ENCODE peak calls at places on chromosomes 16 and 17, in four cellular contexts. O is stomach, Q is left ventricle myocardium inferior, P is ascending aorta. S is an unnamed sample.

GRCh38 chr17:39139137-39139516 is 12.3 kb downstream of the PLXDC1 start:
- DNase-seq in O (no peak), Q (no peak), P (no peak), S (no peak)

GRCh38 chr17:56593073-56593740 is at the start of gene NOG:
- DNase-seq in O (no peak), Q (peak; percentile 31), P (no peak), S (peak; percentile 42)

GRCh38 chr17:80142929-80143328 is 4.0 kb downstream of the EIF4A3 start:
- DNase-seq in O (no peak), Q (no peak), P (peak; percentile 30), S (no peak)

GRCh38 chr17:53626286-53626685 is 196.4 kb upstream of the KIF2B start:
- DNase-seq in O (no peak), Q (no peak), P (no peak), S (no peak)

GRCh38 chr17:48997103-48997826 is at the start of gene IGF2BP1:
- DNase-seq in O (no peak), Q (no peak), P (no peak), S (no peak)

GRCh38 chr16:81495321-81496234 is 51.0 kb downstream of the CMIP start:
- DNase-seq in O (peak; percentile 48), Q (peak; percentile 66), P (no peak), S (peak; percentile 65)

GRCh38 chr17:20968913-20969616 is 73.7 kb downstream of the USP22 start:
- DNase-seq in O (no peak), Q (no peak), P (no peak), S (no peak)

GRCh38 chr17:42779304-42779941 is 987 bp upstream of the WNK4 start:
- DNase-seq in O (no peak), Q (no peak), P (no peak), S (peak; percentile 55)

GRCh38 chr17:851986-852385 is 69.8 kb downstream of the MRM3 start:
- DNase-seq in O (no peak), Q (no peak), P (no peak), S (no peak)

GRCh38 chr17:38605230-38605851 is 411 bp downstream of the SRCIN1 start:
- DNase-seq in O (no peak), Q (no peak), P (no peak), S (no peak)

GRCh38 chr16:4891097-4891885 is 44.0 kb downstream of the UBN1 start:
- DNase-seq in O (no peak), Q (no peak), P (no peak), S (no peak)

GRCh38 chr16:62149646-62150045 is 113.4 kb upstream of the CDH8 start:
- DNase-seq in O (no peak), Q (no peak), P (no peak), S (no peak)

GRCh38 chr17:80712610-80713009 is 168.0 kb downstream of the RPTOR start:
- DNase-seq in O (no peak), Q (no peak), P (no peak), S (no peak)

GRCh38 chr16:67206838-67207115 is 7.8 kb downstream of the ELMO3 start:
- DNase-seq in O (no peak), Q (no peak), P (no peak), S (no peak)

GRCh38 chr16:72270531-72270930 is 98.6 kb upstream of the PMFBP1 start:
- DNase-seq in O (no peak), Q (no peak), P (no peak), S (peak; percentile 57)

GRCh38 chr17:47902039-47902744 is 6.2 kb downstream of the SP2 start:
- DNase-seq in O (no peak), Q (no peak), P (no peak), S (no peak)

GRCh38 chr16:28981517-28981916 is 3.3 kb upstream of the LAT start:
- DNase-seq in O (no peak), Q (no peak), P (no peak), S (peak; percentile 52)

GRCh38 chr16:2482181-2483107 is 7.5 kb downstream of the TBC1D24 start:
- DNase-seq in O (no peak), Q (peak; percentile 60), P (no peak), S (no peak)

GRCh38 chr16:8854298-8854948 is 14.4 kb downstream of the CARHSP1 start:
- DNase-seq in O (no peak), Q (no peak), P (no peak), S (peak; percentile 16)

GRCh38 chr16:55222436-55222835 is 101.6 kb upstream of the IRX6 start:
- DNase-seq in O (no peak), Q (no peak), P (no peak), S (no peak)

GRCh38 chr16:24683847-24684493 is 45.5 kb upstream of the TNRC6A start:
- DNase-seq in O (no peak), Q (no peak), P (no peak), S (no peak)

GRCh38 chr17:39769974-39770587 is 32.3 kb downstream of the GRB7 start:
- DNase-seq in O (no peak), Q (no peak), P (no peak), S (no peak)

GRCh38 chr16:17354121-17354750 is 116.5 kb downstream of the XYLT1 start:
- DNase-seq in O (no peak), Q (no peak), P (no peak), S (no peak)

GRCh38 chr17:36933174-36934143 is 3.8 kb upstream of the LHX1 start:
- DNase-seq in O (no peak), Q (no peak), P (no peak), S (peak; percentile 45)

GRCh38 chr16:47574091-47575054 is 113.2 kb downstream of the PHKB start:
- DNase-seq in O (no peak), Q (no peak), P (no peak), S (no peak)

GRCh38 chr17:49515196-49515770 is 20.2 kb downstream of the NGFR start:
- DNase-seq in O (peak; percentile 86), Q (peak; percentile 92), P (peak; percentile 94), S (peak; percentile 55)

GRCh38 chr16:84498859-84499620 is 5.4 kb downstream of the MEAK7 start:
- DNase-seq in O (no peak), Q (no peak), P (no peak), S (no peak)

GRCh38 chr17:81392909-81393654 is 2.2 kb upstream of the BAHCC1 start:
- DNase-seq in O (no peak), Q (peak; percentile 48), P (no peak), S (no peak)

GRCh38 chr16:69798466-69798865 is 36.3 kb downstream of the WWP2 start:
- DNase-seq in O (no peak), Q (no peak), P (no peak), S (no peak)

GRCh38 chr17:42277342-42277712 is 1.1 kb upstream of the STAT5B start:
- DNase-seq in O (no peak), Q (no peak), P (no peak), S (peak; percentile 47)

GRCh38 chr16:82638095-82638798 is 11.5 kb downstream of the CDH13 start:
- DNase-seq in O (no peak), Q (no peak), P (no peak), S (no peak)

GRCh38 chr16:82641336-82641984 is 14.7 kb downstream of the CDH13 start:
- DNase-seq in O (no peak), Q (no peak), P (no peak), S (no peak)

GRCh38 chr16:82636958-82637357 is 10.2 kb downstream of the CDH13 start:
- DNase-seq in O (no peak), Q (no peak), P (no peak), S (peak; percentile 48)

GRCh38 chr16:82639263-82639662 is 12.5 kb downstream of the CDH13 start:
- DNase-seq in O (no peak), Q (no peak), P (no peak), S (no peak)

DNA sequence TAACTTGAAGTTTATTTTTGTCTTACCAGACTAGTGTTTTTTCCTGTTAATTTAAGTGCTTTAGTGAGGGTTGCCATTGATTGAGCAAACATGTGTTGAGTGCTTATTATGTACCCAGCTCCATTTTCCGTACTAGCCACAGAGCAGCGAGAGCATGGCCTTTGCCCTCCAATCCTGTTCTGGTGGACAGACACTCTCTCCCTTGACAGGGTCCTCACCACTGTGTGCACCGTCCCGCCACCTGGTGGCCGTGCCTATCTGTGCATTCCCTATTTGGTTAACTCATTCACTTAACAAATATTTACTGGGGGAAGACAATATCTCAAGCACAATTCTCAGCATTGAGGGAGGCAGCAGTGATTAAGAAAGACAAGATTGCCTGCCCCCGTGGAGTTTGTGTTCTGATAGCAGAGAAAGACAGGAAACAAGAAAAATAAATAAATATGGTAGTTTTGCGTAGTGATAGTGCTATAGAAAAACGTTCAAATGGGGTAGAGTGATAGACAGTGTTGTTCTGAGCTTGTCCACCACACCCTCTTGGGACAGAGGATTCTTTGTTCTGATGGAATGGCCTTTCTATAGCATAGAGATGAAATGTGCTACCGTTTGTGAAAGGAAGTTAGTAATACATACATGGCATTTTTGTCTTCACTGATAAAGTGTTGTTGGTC is 13.0 kb downstream of the CDH13 start:
- DNase-seq in O (peak; percentile 62), Q (peak; percentile 57), P (no peak), S (peak; percentile 76)
- H3K27ac ChIP-seq in O (no peak overlapping the region), Q (peak overlapping the region; percentile 16), P (no peak overlapping the region), S (no peak overlapping the region)

GRCh38 chr17:76276069-76276431 is 10.9 kb downstream of the UBALD2 start:
- DNase-seq in O (no peak), Q (no peak), P (no peak), S (no peak)
- H3K4me1 ChIP-seq in O (peaks cover 46% of the 10 kb centered on the region), Q (peaks cover 37% of the 10 kb centered on the region), P (peaks cover 19% of the 10 kb centered on the region), S (peaks cover 15% of the 10 kb centered on the region)

GRCh38 chr16:15996432-15997109 is 47.2 kb downstream of the ABCC1 start:
- DNase-seq in O (peak; percentile 34), Q (no peak), P (peak; percentile 82), S (peak; percentile 32)

GRCh38 chr16:15993128-15993527 is 43.7 kb downstream of the ABCC1 start:
- DNase-seq in O (no peak), Q (no peak), P (no peak), S (no peak)

GRCh38 chr16:15993946-15994665 is 44.7 kb downstream of the ABCC1 start:
- DNase-seq in O (no peak), Q (no peak), P (peak; percentile 84), S (no peak)

GRCh38 chr16:15990902-15991301 is 41.5 kb downstream of the ABCC1 start:
- DNase-seq in O (no peak), Q (no peak), P (no peak), S (no peak)

GRCh38 chr16:15993541-15993940 is 44.1 kb downstream of the ABCC1 start:
- DNase-seq in O (no peak), Q (no peak), P (no peak), S (no peak)
- H3K27ac ChIP-seq in O (no peak overlapping the region), Q (peak overlapping the region; percentile 69), P (peak overlapping the region; percentile 76), S (no peak overlapping the region)

DNA sequence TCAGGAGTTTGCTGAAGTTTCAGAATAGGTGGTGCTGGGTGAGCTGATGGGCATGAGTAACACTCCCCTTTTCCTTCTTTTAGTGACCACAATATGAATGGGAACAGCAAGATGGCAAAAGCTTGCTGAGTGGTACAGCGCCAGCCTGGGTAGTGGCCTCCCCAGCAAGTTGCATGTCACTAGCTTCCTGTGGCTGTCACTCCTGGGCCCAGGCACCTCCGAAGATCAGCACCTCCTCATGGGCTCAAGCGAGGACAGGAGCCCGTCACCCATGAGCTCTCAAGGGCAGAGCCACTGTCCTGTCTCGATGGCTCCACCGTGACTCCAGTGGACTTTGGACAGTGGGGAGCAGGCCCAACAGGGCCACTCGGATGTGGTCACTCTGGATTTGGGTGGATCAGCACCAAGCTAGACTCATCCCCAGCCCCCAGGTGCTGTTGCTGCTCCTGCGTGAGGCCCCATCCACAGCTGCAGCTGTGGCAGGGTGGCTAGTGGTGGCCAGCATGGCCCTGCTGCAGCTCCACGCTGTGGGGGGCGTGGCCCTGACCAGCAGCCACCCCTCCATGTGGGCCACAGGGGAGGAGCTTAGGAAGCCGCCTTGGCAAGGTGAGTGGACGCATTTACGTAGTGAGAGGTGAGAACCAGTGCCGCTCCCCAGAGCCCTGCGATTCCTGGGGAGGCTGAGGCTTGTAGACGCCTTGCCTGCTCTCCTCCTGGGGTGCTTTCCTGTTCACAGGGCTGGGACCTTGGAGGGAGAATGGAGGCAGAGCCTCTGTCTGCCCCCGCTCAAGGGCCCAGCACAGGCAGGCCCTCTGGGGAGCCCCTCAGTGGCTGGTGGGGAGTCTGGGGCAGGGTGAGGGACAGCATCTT is 13.6 kb upstream of the DNASE1 start:
- DNase-seq in O (no peak), Q (no peak), P (peak; percentile 43), S (no peak)
- H3K4me1 ChIP-seq in O (peaks cover 20% of the 10 kb centered on the region), Q (no peaks in the 10 kb centered on the region), P (no peaks in the 10 kb centered on the region), S (no peaks in the 10 kb centered on the region)